ENCODE peak calls at places on chromosomes 3 and 15, in ten cellular contexts. One of them, this sample, is unnamed.

GRCh38 chr3:109532257-109533216 is 195.2 kb upstream of the DPPA4 start:
- DNase-seq in A549: no peak
- DNase-seq in stomach: peak; percentile 33
- DNase-seq in body of pancreas: peak; percentile 49
- DNase-seq in tibial artery: no peak
- DNase-seq in cardiac muscle cell: peak; percentile 88
- DNase-seq in CD8-positive, alpha-beta T cell: peak; percentile 65
- DNase-seq in IMR-90: peak; percentile 83
- DNase-seq in heart right ventricle: no peak
- DNase-seq in A673: peak; percentile 73
- DNase-seq in this sample: no peak

GRCh38 chr15:100426893-100427292 is 85.1 kb upstream of the ADAMTS17 start:
- DNase-seq in A549: no peak
- DNase-seq in stomach: no peak
- DNase-seq in body of pancreas: no peak
- DNase-seq in tibial artery: no peak
- DNase-seq in cardiac muscle cell: no peak
- DNase-seq in CD8-positive, alpha-beta T cell: no peak
- DNase-seq in IMR-90: no peak
- DNase-seq in heart right ventricle: no peak
- DNase-seq in A673: no peak
- DNase-seq in this sample: no peak

GRCh38 chr15:45448066-45448510 is 69.7 kb upstream of the GATM start:
- DNase-seq in A549: no peak
- DNase-seq in stomach: no peak
- DNase-seq in body of pancreas: no peak
- DNase-seq in tibial artery: no peak
- DNase-seq in cardiac muscle cell: no peak
- DNase-seq in CD8-positive, alpha-beta T cell: no peak
- DNase-seq in IMR-90: peak; percentile 38
- DNase-seq in heart right ventricle: no peak
- DNase-seq in A673: no peak
- DNase-seq in this sample: peak; percentile 59

GRCh38 chr15:60751985-60752952 is 273.3 kb upstream of the ICE2 start:
- DNase-seq in A549: no peak
- DNase-seq in stomach: peak; percentile 35
- DNase-seq in body of pancreas: peak; percentile 75
- DNase-seq in tibial artery: peak; percentile 58
- DNase-seq in cardiac muscle cell: peak; percentile 90
- DNase-seq in CD8-positive, alpha-beta T cell: no peak
- DNase-seq in IMR-90: peak; percentile 85
- DNase-seq in heart right ventricle: peak; percentile 49
- DNase-seq in A673: no peak
- DNase-seq in this sample: peak; percentile 87

GRCh38 chr3:128266453-128266852 is 113.2 kb downstream of the EEFSEC start:
- DNase-seq in A549: no peak
- DNase-seq in stomach: no peak
- DNase-seq in body of pancreas: no peak
- DNase-seq in tibial artery: no peak
- DNase-seq in cardiac muscle cell: peak; percentile 48
- DNase-seq in CD8-positive, alpha-beta T cell: no peak
- DNase-seq in IMR-90: no peak
- DNase-seq in heart right ventricle: no peak
- DNase-seq in A673: peak; percentile 39
- DNase-seq in this sample: no peak

GRCh38 chr3:27285668-27286067 is 83.5 kb downstream of the NEK10 start:
- DNase-seq in A549: no peak
- DNase-seq in stomach: no peak
- DNase-seq in body of pancreas: no peak
- DNase-seq in tibial artery: no peak
- DNase-seq in cardiac muscle cell: no peak
- DNase-seq in CD8-positive, alpha-beta T cell: no peak
- DNase-seq in IMR-90: no peak
- DNase-seq in heart right ventricle: no peak
- DNase-seq in A673: no peak
- DNase-seq in this sample: no peak

GRCh38 chr3:115580566-115580965 is 42.7 kb upstream of the GAP43 start:
- DNase-seq in A549: no peak
- DNase-seq in stomach: no peak
- DNase-seq in body of pancreas: no peak
- DNase-seq in tibial artery: no peak
- DNase-seq in cardiac muscle cell: no peak
- DNase-seq in CD8-positive, alpha-beta T cell: no peak
- DNase-seq in IMR-90: no peak
- DNase-seq in heart right ventricle: no peak
- DNase-seq in A673: peak; percentile 92
- DNase-seq in this sample: no peak

GRCh38 chr3:76470285-76470684 is 569.6 kb upstream of the ROBO2 start:
- DNase-seq in A549: no peak
- DNase-seq in stomach: no peak
- DNase-seq in body of pancreas: no peak
- DNase-seq in tibial artery: no peak
- DNase-seq in cardiac muscle cell: no peak
- DNase-seq in CD8-positive, alpha-beta T cell: no peak
- DNase-seq in IMR-90: peak; percentile 95
- DNase-seq in heart right ventricle: no peak
- DNase-seq in A673: no peak
- DNase-seq in this sample: no peak

GRCh38 chr3:179363332-179363731 is 15.8 kb downstream of the MFN1 start:
- DNase-seq in A549: no peak
- DNase-seq in stomach: no peak
- DNase-seq in body of pancreas: no peak
- DNase-seq in tibial artery: no peak
- DNase-seq in cardiac muscle cell: no peak
- DNase-seq in CD8-positive, alpha-beta T cell: no peak
- DNase-seq in IMR-90: no peak
- DNase-seq in heart right ventricle: no peak
- DNase-seq in A673: no peak
- DNase-seq in this sample: no peak

GRCh38 chr15:99762288-99762687 is 29.1 kb upstream of the LYSMD4 start:
- DNase-seq in A549: no peak
- DNase-seq in stomach: no peak
- DNase-seq in body of pancreas: no peak
- DNase-seq in tibial artery: no peak
- DNase-seq in cardiac muscle cell: no peak
- DNase-seq in CD8-positive, alpha-beta T cell: no peak
- DNase-seq in IMR-90: no peak
- DNase-seq in heart right ventricle: no peak
- DNase-seq in A673: no peak
- DNase-seq in this sample: no peak

GRCh38 chr3:115713247-115713646 is 89.9 kb downstream of the GAP43 start:
- DNase-seq in A549: no peak
- DNase-seq in stomach: peak; percentile 85
- DNase-seq in body of pancreas: peak; percentile 83
- DNase-seq in tibial artery: no peak
- DNase-seq in cardiac muscle cell: peak; percentile 29
- DNase-seq in CD8-positive, alpha-beta T cell: no peak
- DNase-seq in IMR-90: peak; percentile 30
- DNase-seq in heart right ventricle: peak; percentile 21
- DNase-seq in A673: peak; percentile 89
- DNase-seq in this sample: peak; percentile 77

GRCh38 chr3:33704891-33705290 is 13.2 kb downstream of the CLASP2 start:
- DNase-seq in A549: no peak
- DNase-seq in stomach: no peak
- DNase-seq in body of pancreas: no peak
- DNase-seq in tibial artery: no peak
- DNase-seq in cardiac muscle cell: no peak
- DNase-seq in CD8-positive, alpha-beta T cell: no peak
- DNase-seq in IMR-90: peak; percentile 8
- DNase-seq in heart right ventricle: no peak
- DNase-seq in A673: no peak
- DNase-seq in this sample: no peak

GRCh38 chr3:39183231-39184080 is 8.9 kb downstream of the XIRP1 start:
- DNase-seq in A549: no peak
- DNase-seq in stomach: no peak
- DNase-seq in body of pancreas: no peak
- DNase-seq in tibial artery: no peak
- DNase-seq in cardiac muscle cell: no peak
- DNase-seq in CD8-positive, alpha-beta T cell: no peak
- DNase-seq in IMR-90: no peak
- DNase-seq in heart right ventricle: no peak
- DNase-seq in A673: no peak
- DNase-seq in this sample: no peak

GRCh38 chr3:39185326-39185958 is 7.0 kb downstream of the XIRP1 start:
- DNase-seq in A549: no peak
- DNase-seq in stomach: no peak
- DNase-seq in body of pancreas: no peak
- DNase-seq in tibial artery: no peak
- DNase-seq in cardiac muscle cell: no peak
- DNase-seq in CD8-positive, alpha-beta T cell: no peak
- DNase-seq in IMR-90: no peak
- DNase-seq in heart right ventricle: no peak
- DNase-seq in A673: no peak
- DNase-seq in this sample: no peak

GRCh38 chr3:39185959-39186691 is 6.3 kb downstream of the XIRP1 start:
- DNase-seq in A549: no peak
- DNase-seq in stomach: no peak
- DNase-seq in body of pancreas: no peak
- DNase-seq in tibial artery: no peak
- DNase-seq in cardiac muscle cell: no peak
- DNase-seq in CD8-positive, alpha-beta T cell: no peak
- DNase-seq in IMR-90: no peak
- DNase-seq in heart right ventricle: peak; percentile 4
- DNase-seq in A673: no peak
- DNase-seq in this sample: no peak

GRCh38 chr3:39184968-39185285 is 7.5 kb downstream of the XIRP1 start:
- DNase-seq in A549: no peak
- DNase-seq in stomach: no peak
- DNase-seq in body of pancreas: no peak
- DNase-seq in tibial artery: no peak
- DNase-seq in cardiac muscle cell: no peak
- DNase-seq in CD8-positive, alpha-beta T cell: no peak
- DNase-seq in IMR-90: no peak
- DNase-seq in heart right ventricle: no peak
- DNase-seq in A673: no peak
- DNase-seq in this sample: no peak

GRCh38 chr3:39184081-39184967 is 8.1 kb downstream of the XIRP1 start:
- DNase-seq in A549: no peak
- DNase-seq in stomach: no peak
- DNase-seq in body of pancreas: no peak
- DNase-seq in tibial artery: no peak
- DNase-seq in cardiac muscle cell: no peak
- DNase-seq in CD8-positive, alpha-beta T cell: no peak
- DNase-seq in IMR-90: no peak
- DNase-seq in heart right ventricle: peak; percentile 5
- DNase-seq in A673: no peak
- DNase-seq in this sample: no peak
- TF ChIP-seq CTCF in A549: no peak
- TF ChIP-seq CTCF in stomach: no peak
- TF ChIP-seq CTCF in body of pancreas: no peak
- TF ChIP-seq CTCF in tibial artery: no peak
- TF ChIP-seq CTCF in cardiac muscle cell: no peak
- TF ChIP-seq CTCF in CD8-positive, alpha-beta T cell: no peak
- TF ChIP-seq CTCF in IMR-90: no peak
- TF ChIP-seq CTCF in heart right ventricle: no peak
- TF ChIP-seq CTCF in A673: no peak
- TF ChIP-seq CTCF in this sample: no peak

GRCh38 chr3:25453521-25454410 is 25.7 kb downstream of the RARB start:
- DNase-seq in A549: no peak
- DNase-seq in stomach: no peak
- DNase-seq in body of pancreas: no peak
- DNase-seq in tibial artery: no peak
- DNase-seq in cardiac muscle cell: peak; percentile 89
- DNase-seq in CD8-positive, alpha-beta T cell: no peak
- DNase-seq in IMR-90: peak; percentile 51
- DNase-seq in heart right ventricle: no peak
- DNase-seq in A673: peak; percentile 96
- DNase-seq in this sample: no peak
- H3K4me1 ChIP-seq in A549: peaks cover 79% of the 10 kb centered on the region
- H3K4me1 ChIP-seq in stomach: peaks cover 22% of the 10 kb centered on the region
- H3K4me1 ChIP-seq in body of pancreas: peaks cover 32% of the 10 kb centered on the region
- H3K4me1 ChIP-seq in tibial artery: peaks cover 2% of the 10 kb centered on the region
- H3K4me1 ChIP-seq in cardiac muscle cell: peaks cover 68% of the 10 kb centered on the region
- H3K4me1 ChIP-seq in CD8-positive, alpha-beta T cell: no peaks in the 10 kb centered on the region
- H3K4me1 ChIP-seq in IMR-90: peaks cover 4% of the 10 kb centered on the region
- H3K4me1 ChIP-seq in heart right ventricle: peaks cover 15% of the 10 kb centered on the region
- H3K4me1 ChIP-seq in A673: peaks cover 57% of the 10 kb centered on the region
- H3K4me1 ChIP-seq in this sample: peaks cover 11% of the 10 kb centered on the region

GRCh38 chr3:28915711-28916481 is 365.0 kb upstream of the RBMS3 start:
- DNase-seq in A549: peak; percentile 7
- DNase-seq in stomach: peak; percentile 26
- DNase-seq in body of pancreas: no peak
- DNase-seq in tibial artery: peak; percentile 25
- DNase-seq in cardiac muscle cell: peak; percentile 80
- DNase-seq in CD8-positive, alpha-beta T cell: no peak
- DNase-seq in IMR-90: peak; percentile 91
- DNase-seq in heart right ventricle: peak; percentile 5
- DNase-seq in A673: peak; percentile 75
- DNase-seq in this sample: no peak
- TF ChIP-seq CTCF in A549: peak; percentile 16
- TF ChIP-seq CTCF in stomach: no peak
- TF ChIP-seq CTCF in body of pancreas: no peak
- TF ChIP-seq CTCF in tibial artery: no peak
- TF ChIP-seq CTCF in cardiac muscle cell: no peak
- TF ChIP-seq CTCF in CD8-positive, alpha-beta T cell: no peak
- TF ChIP-seq CTCF in IMR-90: peak; percentile 51
- TF ChIP-seq CTCF in heart right ventricle: no peak
- TF ChIP-seq CTCF in A673: peak; percentile 45
- TF ChIP-seq CTCF in this sample: no peak

DNA sequence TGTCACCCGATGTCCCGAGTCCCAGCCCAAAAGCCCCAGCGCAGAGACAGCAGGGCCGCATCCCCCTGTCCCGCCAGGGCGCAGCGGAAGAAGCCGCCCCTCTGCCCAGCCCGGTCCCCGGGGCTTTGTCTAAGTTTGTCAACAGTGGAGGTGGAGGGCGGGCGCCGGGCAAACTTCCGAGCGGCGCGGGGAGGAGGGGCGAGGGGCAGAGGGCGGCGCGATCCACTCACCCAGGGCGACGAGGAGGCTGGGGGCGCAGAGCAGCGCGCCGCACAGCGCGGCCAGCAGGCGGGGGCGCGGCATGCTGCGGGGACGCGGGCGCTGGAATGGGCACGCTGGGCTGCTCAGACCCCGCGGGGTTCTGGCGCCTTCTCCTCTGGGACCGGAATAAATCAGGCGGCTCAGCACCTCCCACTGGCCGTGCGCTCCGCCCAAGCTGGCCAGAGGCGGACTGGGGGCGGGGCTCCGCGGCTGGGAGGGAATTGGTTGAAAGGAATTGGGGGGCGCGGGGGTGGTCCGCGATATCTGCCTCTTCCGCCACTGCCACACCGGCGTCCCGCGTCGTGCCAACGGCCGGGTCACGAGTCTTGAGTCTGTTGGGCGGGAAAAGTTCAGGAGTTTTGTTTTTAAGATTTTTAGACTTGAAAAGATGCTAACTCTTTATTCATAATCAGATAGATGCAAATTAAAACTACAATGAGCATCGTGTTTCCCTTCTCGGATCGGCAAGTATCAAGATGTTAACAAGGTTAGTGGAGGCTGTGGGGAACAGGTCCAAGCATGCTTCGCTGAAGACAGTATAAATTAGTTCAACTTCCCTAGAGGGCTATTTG is at the start of gene MFGE8:
- DNase-seq in A549: peak; percentile 87
- DNase-seq in stomach: peak; percentile 54
- DNase-seq in body of pancreas: peak; percentile 55
- DNase-seq in tibial artery: peak; percentile 83
- DNase-seq in cardiac muscle cell: peak; percentile 77
- DNase-seq in CD8-positive, alpha-beta T cell: peak; percentile 84
- DNase-seq in IMR-90: peak; percentile 72
- DNase-seq in heart right ventricle: peak; percentile 84
- DNase-seq in A673: peak; percentile 85
- DNase-seq in this sample: peak; percentile 76
- H3K4me1 ChIP-seq in A549: peaks cover 26% of the 10 kb centered on the region
- H3K4me1 ChIP-seq in stomach: peaks cover 14% of the 10 kb centered on the region
- H3K4me1 ChIP-seq in body of pancreas: peaks cover 15% of the 10 kb centered on the region
- H3K4me1 ChIP-seq in tibial artery: no peaks in the 10 kb centered on the region
- H3K4me1 ChIP-seq in cardiac muscle cell: peaks cover 17% of the 10 kb centered on the region
- H3K4me1 ChIP-seq in CD8-positive, alpha-beta T cell: peaks cover 12% of the 10 kb centered on the region
- H3K4me1 ChIP-seq in IMR-90: peaks cover 27% of the 10 kb centered on the region
- H3K4me1 ChIP-seq in heart right ventricle: peaks cover 13% of the 10 kb centered on the region
- H3K4me1 ChIP-seq in A673: peaks cover 12% of the 10 kb centered on the region
- H3K4me1 ChIP-seq in this sample: no peaks in the 10 kb centered on the region

This sample was measured in right lobe of liver.